ENCODE peak calls at places on chromosomes 11 and 22, in four cellular contexts. One of them, this sample, is unnamed.

GRCh38 chr11:82718307-82718706 is 15.4 kb downstream of the FAM181B start:
- DNase-seq in esophagus squamous epithelium: no peak
- DNase-seq in SJSA1: no peak
- DNase-seq in anterior cingulate cortex: peak; percentile 68
- DNase-seq in this sample: no peak

GRCh38 chr11:131561486-131561885 is 191.1 kb downstream of the NTM start:
- DNase-seq in anterior cingulate cortex: no peak
- DNase-seq in esophagus squamous epithelium: no peak
- DNase-seq in SJSA1: no peak
- DNase-seq in this sample: no peak

GRCh38 chr22:46075764-46076531 is 74.4 kb upstream of the PPARA start:
- DNase-seq in SJSA1: no peak
- DNase-seq in anterior cingulate cortex: no peak
- DNase-seq in esophagus squamous epithelium: no peak
- DNase-seq in this sample: no peak

GRCh38 chr22:17734197-17734596 is 40.1 kb downstream of the BID start:
- DNase-seq in esophagus squamous epithelium: no peak
- DNase-seq in SJSA1: no peak
- DNase-seq in anterior cingulate cortex: no peak
- DNase-seq in this sample: no peak

GRCh38 chr11:134843020-134843419 is 431.0 kb upstream of the B3GAT1 start:
- DNase-seq in SJSA1: no peak
- DNase-seq in esophagus squamous epithelium: no peak
- DNase-seq in anterior cingulate cortex: no peak
- DNase-seq in this sample: no peak

GRCh38 chr11:60498853-60499252 is 6.3 kb downstream of the MS4A12 start:
- DNase-seq in anterior cingulate cortex: no peak
- DNase-seq in esophagus squamous epithelium: no peak
- DNase-seq in SJSA1: no peak
- DNase-seq in this sample: no peak

GRCh38 chr22:23682827-23683355 is 7.9 kb upstream of the RGL4 start:
- DNase-seq in esophagus squamous epithelium: no peak
- DNase-seq in anterior cingulate cortex: no peak
- DNase-seq in SJSA1: no peak
- DNase-seq in this sample: no peak

GRCh38 chr11:76371170-76371569 is 9.8 kb downstream of the THAP12 start:
- DNase-seq in anterior cingulate cortex: no peak
- DNase-seq in SJSA1: peak; percentile 43
- DNase-seq in esophagus squamous epithelium: no peak
- DNase-seq in this sample: no peak

GRCh38 chr11:12100429-12100828 is 10.0 kb upstream of the MICAL2 start:
- DNase-seq in SJSA1: no peak
- DNase-seq in anterior cingulate cortex: no peak
- DNase-seq in esophagus squamous epithelium: no peak
- DNase-seq in this sample: no peak

GRCh38 chr11:75100314-75100713 is 3.6 kb upstream of the OR2AT4 start:
- DNase-seq in SJSA1: peak; percentile 39
- DNase-seq in esophagus squamous epithelium: no peak
- DNase-seq in anterior cingulate cortex: no peak
- DNase-seq in this sample: no peak

GRCh38 chr11:134289167-134289566 is 13.0 kb downstream of the GLB1L3 start:
- DNase-seq in anterior cingulate cortex: no peak
- DNase-seq in esophagus squamous epithelium: no peak
- DNase-seq in SJSA1: no peak
- DNase-seq in this sample: no peak

GRCh38 chr22:44693145-44693544 is 8.9 kb upstream of the PRR5 start:
- DNase-seq in SJSA1: no peak
- DNase-seq in esophagus squamous epithelium: no peak
- DNase-seq in anterior cingulate cortex: no peak
- DNase-seq in this sample: no peak

GRCh38 chr11:115780625-115781024 is 276.4 kb upstream of the CADM1 start:
- DNase-seq in anterior cingulate cortex: no peak
- DNase-seq in SJSA1: no peak
- DNase-seq in esophagus squamous epithelium: no peak
- DNase-seq in this sample: no peak

GRCh38 chr22:46350646-46351045 is 15.1 kb downstream of the TRMU start:
- DNase-seq in anterior cingulate cortex: no peak
- DNase-seq in SJSA1: no peak
- DNase-seq in esophagus squamous epithelium: no peak
- DNase-seq in this sample: no peak

GRCh38 chr22:17748555-17749353 is 25.5 kb downstream of the BID start:
- DNase-seq in SJSA1: no peak
- DNase-seq in esophagus squamous epithelium: no peak
- DNase-seq in anterior cingulate cortex: no peak
- DNase-seq in this sample: no peak

GRCh38 chr11:18065572-18065971 is 19.5 kb upstream of the TPH1 start:
- DNase-seq in SJSA1: no peak
- DNase-seq in anterior cingulate cortex: no peak
- DNase-seq in esophagus squamous epithelium: no peak
- DNase-seq in this sample: no peak

GRCh38 chr11:27040302-27041115 is at the start of gene BBOX1:
- DNase-seq in esophagus squamous epithelium: no peak
- DNase-seq in anterior cingulate cortex: peak; percentile 15
- DNase-seq in SJSA1: no peak
- DNase-seq in this sample: no peak

GRCh38 chr22:38062782-38063181 is 5.6 kb downstream of the PICK1 start:
- DNase-seq in anterior cingulate cortex: no peak
- DNase-seq in SJSA1: no peak
- DNase-seq in esophagus squamous epithelium: no peak
- DNase-seq in this sample: no peak

GRCh38 chr22:39954584-39955055 is 5.6 kb upstream of the TMA7B start:
- DNase-seq in SJSA1: peak; percentile 66
- DNase-seq in esophagus squamous epithelium: no peak
- DNase-seq in anterior cingulate cortex: no peak
- DNase-seq in this sample: no peak

GRCh38 chr11:2419638-2420501 is 19.3 kb downstream of the TSSC4 start:
- DNase-seq in anterior cingulate cortex: peak; percentile 40
- DNase-seq in SJSA1: peak; percentile 81
- DNase-seq in esophagus squamous epithelium: no peak
- DNase-seq in this sample: no peak

GRCh38 chr11:2313051-2313951 is 11.5 kb downstream of the TSPAN32 start:
- DNase-seq in anterior cingulate cortex: no peak
- DNase-seq in esophagus squamous epithelium: no peak
- DNase-seq in SJSA1: no peak
- DNase-seq in this sample: no peak

GRCh38 chr11:119370486-119371046 is 10.9 kb downstream of the USP2 start:
- DNase-seq in anterior cingulate cortex: no peak
- DNase-seq in esophagus squamous epithelium: no peak
- DNase-seq in SJSA1: no peak
- DNase-seq in this sample: no peak

GRCh38 chr22:21567456-21568206 is at the start of gene UBE2L3:
- DNase-seq in SJSA1: peak; percentile 86
- DNase-seq in esophagus squamous epithelium: no peak
- DNase-seq in anterior cingulate cortex: peak; percentile 48
- DNase-seq in this sample: no peak

GRCh38 chr11:72224587-72225410 is at the start of gene INPPL1:
- DNase-seq in esophagus squamous epithelium: no peak
- DNase-seq in SJSA1: peak; percentile 36
- DNase-seq in anterior cingulate cortex: no peak
- DNase-seq in this sample: no peak

GRCh38 chr22:32205974-32206773 is 1.3 kb upstream of the RFPL2 start:
- DNase-seq in anterior cingulate cortex: no peak
- DNase-seq in esophagus squamous epithelium: no peak
- DNase-seq in SJSA1: no peak
- DNase-seq in this sample: no peak

GRCh38 chr11:12397953-12398352 is 20.6 kb downstream of the PARVA start:
- DNase-seq in anterior cingulate cortex: no peak
- DNase-seq in esophagus squamous epithelium: no peak
- DNase-seq in SJSA1: peak; percentile 73
- DNase-seq in this sample: no peak

This sample was measured in cortex of kidney.